ENCODE peak calls at places on chromosomes 7 and 10, in four cellular contexts. E is occipital lobe, C is fibroblast of mammary gland, H is WTC11. K is an unnamed sample.

GRCh38 chr10:133237241-133238065 is at the start of gene VENTX:
- DNase-seq in E (no peak), C (no peak), H (peak; percentile 84), K (no peak)

GRCh38 chr7:22563115-22563514 is 63.1 kb upstream of the STEAP1B start:
- DNase-seq in E (no peak), C (no peak), H (no peak), K (no peak)

GRCh38 chr10:33947563-33947962 is 613.1 kb upstream of the NRP1 start:
- DNase-seq in E (no peak), C (no peak), H (no peak), K (no peak)

GRCh38 chr10:129096340-129096984 is 370.6 kb upstream of the MGMT start:
- DNase-seq in E (no peak), C (peak; percentile 96), H (no peak), K (peak; percentile 98)

GRCh38 chr10:104795411-104795810 is 154.3 kb downstream of the SORCS3 start:
- DNase-seq in E (no peak), C (no peak), H (no peak), K (no peak)

GRCh38 chr7:66110861-66111260 is 3.8 kb upstream of the CRCP start:
- DNase-seq in E (no peak), C (peak; percentile 97), H (no peak), K (peak; percentile 61)

GRCh38 chr7:16080131-16080530 is 341.2 kb downstream of the CRPPA start:
- DNase-seq in E (no peak), C (peak; percentile 22), H (no peak), K (peak; percentile 22)

GRCh38 chr7:144670251-144670650 is 165.6 kb downstream of the TPK1 start:
- DNase-seq in E (no peak), C (peak; percentile 76), H (no peak), K (peak; percentile 76)

GRCh38 chr7:118153551-118154177 is 30.3 kb upstream of the LSM8 start:
- DNase-seq in E (no peak), C (peak; percentile 51), H (no peak), K (no peak)

GRCh38 chr10:84039957-84040356 is 99.4 kb upstream of the GHITM start:
- DNase-seq in E (no peak), C (no peak), H (no peak), K (no peak)

GRCh38 chr10:47299989-47300931 is at the start of gene GDF10:
- DNase-seq in E (no peak), C (no peak), H (peak; percentile 42), K (no peak)

GRCh38 chr10:5206799-5207198 is 10.2 kb downstream of the AKR1C4 start:
- DNase-seq in E (no peak), C (no peak), H (no peak), K (no peak)

GRCh38 chr10:69230128-69230527 is 10.0 kb downstream of the HKDC1 start:
- DNase-seq in E (no peak), C (no peak), H (no peak), K (no peak)

GRCh38 chr7:90551036-90551435 is 45.1 kb upstream of the CDK14 start:
- DNase-seq in E (no peak), C (no peak), H (peak; percentile 13), K (no peak)

K was measured in fibroblast of gingiva.